ENCODE peak calls at places on chromosomes 16 and 17, in four cellular contexts. I, C, K and M are unnamed samples.

GRCh38 chr17:32523827-32524552 is 37.2 kb downstream of the CDK5R1 start:
- DNase-seq in I (peak; percentile 97), C (no peak), K (no peak), M (no peak)

GRCh38 chr17:33935822-33936221 is 319.3 kb upstream of the CCL2 start:
- DNase-seq in I (no peak), C (no peak), K (no peak), M (no peak)

GRCh38 chr16:23160574-23160973 is 11.3 kb upstream of the USP31 start:
- DNase-seq in I (no peak), K (no peak), C (no peak), M (no peak)

GRCh38 chr17:54864070-54864469 is 36.6 kb upstream of the TOM1L1 start:
- DNase-seq in K (no peak), C (no peak), I (no peak), M (no peak)

GRCh38 chr17:66540131-66540781 is 237.8 kb downstream of the PRKCA start:
- DNase-seq in I (no peak), K (peak; percentile 72), C (no peak), M (peak; percentile 46)

GRCh38 chr17:1005361-1005946 is 8.5 kb downstream of the TIMM22 start:
- DNase-seq in I (no peak), C (no peak), K (no peak), M (no peak)

GRCh38 chr17:9240659-9241370 is 219.5 kb downstream of the NTN1 start:
- DNase-seq in K (peak; percentile 35), C (peak; percentile 17), I (no peak), M (peak; percentile 65)

GRCh38 chr16:67547423-67548264 is 14.7 kb upstream of the CTCF start:
- DNase-seq in K (no peak), I (no peak), C (no peak), M (no peak)

GRCh38 chr17:8375738-8376259 is 705 bp downstream of the KRABD2 start:
- DNase-seq in I (no peak), C (no peak), K (no peak), M (no peak)

GRCh38 chr17:1752425-1752941 is 9.4 kb upstream of the SERPINF1 start:
- DNase-seq in I (no peak), K (no peak), C (no peak), M (no peak)

GRCh38 chr17:41504126-41504977 is 1.1 kb downstream of the KRT13 start:
- DNase-seq in K (no peak), I (no peak), C (no peak), M (no peak)

GRCh38 chr16:17450291-17450690 is 20.5 kb downstream of the XYLT1 start:
- DNase-seq in K (no peak), C (no peak), I (no peak), M (no peak)

GRCh38 chr16:85690469-85691064 is 1.8 kb upstream of the GINS2 start:
- DNase-seq in K (peak; percentile 31), C (no peak), I (no peak), M (no peak)
- TF ChIP-seq TCF7 in K (no peak), C (no peak), I (no peak), M (no peak)

DNA sequence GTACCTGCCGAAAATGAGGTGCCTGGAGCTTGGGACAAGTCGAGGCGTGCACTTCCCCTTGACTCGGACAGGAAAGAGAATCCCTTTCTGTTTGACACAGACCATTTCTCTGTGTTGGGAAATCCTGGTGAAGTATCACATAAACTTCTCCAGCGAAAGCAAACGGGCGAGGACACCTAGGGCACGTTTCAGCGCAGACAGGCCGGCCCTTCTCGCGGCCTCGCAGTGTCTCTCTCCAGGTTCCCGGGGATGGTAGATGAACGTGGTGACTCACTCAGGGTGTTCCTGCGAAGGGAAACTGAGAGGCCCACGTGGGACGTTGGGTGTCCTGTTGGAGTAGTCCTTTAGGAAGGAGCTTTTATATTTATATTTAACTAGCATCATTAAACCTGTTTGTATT is 36.3 kb upstream of the ZNF750 start:
- DNase-seq in K (peak; percentile 55), C (peak; percentile 76), I (no peak), M (no peak)
- TF ChIP-seq TCF7 in K (no peak), C (no peak), I (no peak), M (no peak)

GRCh38 chr17:35555695-35556094 is 4.9 kb downstream of the SLFN14 start:
- DNase-seq in K (no peak), I (no peak), C (peak; percentile 51), M (no peak)
- TF ChIP-seq TCF7 in K (no peak), I (no peak), C (no peak), M (no peak)

DNA sequence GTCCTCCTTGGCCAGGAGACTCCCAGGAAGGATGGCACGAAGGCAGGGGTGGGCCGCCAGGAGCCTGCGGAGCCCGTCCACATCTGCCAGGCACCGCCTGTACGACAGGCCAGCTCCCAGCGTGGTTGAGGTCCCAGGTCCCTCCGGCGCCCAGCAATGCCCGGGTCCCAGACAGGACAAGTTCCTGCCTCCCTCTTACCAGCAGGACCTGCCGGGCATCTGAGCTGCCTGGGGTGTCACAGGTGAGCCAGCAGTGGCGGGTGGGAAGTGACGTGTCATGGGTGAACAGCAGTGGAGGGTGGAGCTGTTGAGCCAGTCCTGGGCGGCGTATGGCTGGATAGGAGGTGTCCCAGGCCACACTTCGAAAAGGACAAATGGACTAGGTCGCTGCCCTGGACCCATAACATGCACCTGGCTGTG is 15.7 kb upstream of the BAHCC1 start:
- DNase-seq in K (no peak), I (no peak), C (peak; percentile 53), M (peak; percentile 19)
- TF ChIP-seq TCF7 in K (no peak), I (no peak), C (no peak), M (no peak)

GRCh38 chr16:80019395-80019794 is 418.9 kb upstream of the MAF start:
- DNase-seq in I (no peak), C (no peak), K (no peak), M (no peak)
- TF ChIP-seq TCF7 in I (no peak), C (no peak), K (no peak), M (no peak)

DNA sequence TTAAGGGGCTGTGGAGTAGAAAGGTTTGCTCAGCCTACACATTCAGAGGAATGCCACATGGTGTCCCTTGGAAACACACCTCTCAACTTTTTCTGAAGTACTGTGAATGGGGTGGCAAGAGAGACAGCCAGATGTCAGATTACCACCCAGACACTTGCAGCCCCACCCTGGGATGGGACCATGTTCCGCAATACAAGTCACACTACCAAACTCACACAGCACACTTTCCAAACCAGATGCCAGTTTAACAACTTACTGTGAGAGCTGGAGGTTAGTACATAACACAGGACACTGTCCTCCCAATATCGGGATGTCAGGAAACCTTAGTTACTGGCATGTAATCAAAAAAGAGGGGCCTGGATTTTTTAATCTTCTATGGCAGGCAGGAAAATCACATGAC is 7.9 kb downstream of the USP7 start:
- DNase-seq in C (no peak), I (no peak), K (no peak), M (no peak)
- TF ChIP-seq TCF7 in C (no peak), I (no peak), K (no peak), M (no peak)

GRCh38 chr17:17698371-17698770 is 17.1 kb downstream of the RAI1 start:
- DNase-seq in C (no peak), K (no peak), I (no peak), M (peak; percentile 42)
- TF ChIP-seq TCF7 in C (no peak), K (no peak), I (no peak), M (no peak)